ENCODE peak calls at places on chromosomes 2 and 18, in four cellular contexts. D is activated CD4-positive, alpha-beta T cell treated with anti-CD3 and anti-CD28 coated beads, Interleukin-2, amount 50 U/mL, for 48 hours; Q is NCI-H2029; M is stimulated activated CD8-positive, alpha-beta memory T cell treated with anti-CD3 and anti-CD28 coated beads, Interleukin-15, amount 100 ng/mL, for 24 hours. K is an unnamed sample.

GRCh38 chr2:15667579-15668556 is 76.2 kb downstream of the DDX1 start:
- DNase-seq in D (no peak), Q (no peak), M (no peak), K (no peak)

GRCh38 chr2:130327703-130328527 is 14.8 kb upstream of the IMP4 start:
- DNase-seq in D (no peak), Q (no peak), M (no peak), K (peak)

GRCh38 chr2:128310094-128310716 is 8.5 kb downstream of the HS6ST1 start:
- DNase-seq in D (no peak), Q (no peak), M (no peak), K (no peak)

GRCh38 chr18:32378705-32379104 is 92.0 kb downstream of the GAREM1 start:
- DNase-seq in D (no peak), Q (peak), M (no peak), K (no peak)

GRCh38 chr2:217478831-217479435 is 523.9 kb downstream of the TNS1 start:
- DNase-seq in D (no peak), Q (no peak), M (no peak), K (no peak)

GRCh38 chr2:8750221-8750620 is 68.4 kb downstream of the ID2 start:
- DNase-seq in D (no peak), Q (no peak), M (no peak), K (no peak)

GRCh38 chr2:8857709-8858108 is 20.3 kb upstream of the KIDINS220 start:
- DNase-seq in D (no peak), Q (no peak), M (no peak), K (no peak)

GRCh38 chr18:28153485-28154065 is 23.4 kb downstream of the CDH2 start:
- DNase-seq in D (no peak), Q (no peak), M (no peak), K (no peak)

GRCh38 chr2:30301551-30301950 is 70.2 kb downstream of the LBH start:
- DNase-seq in D (no peak), Q (no peak), M (no peak), K (peak)

GRCh38 chr18:79805926-79806487 is 8.3 kb downstream of the KCNG2 start:
- DNase-seq in D (no peak), Q (no peak), M (no peak), K (no peak)

GRCh38 chr2:148745151-148745851 is 100.8 kb downstream of the EPC2 start:
- DNase-seq in D (no peak), Q (no peak), M (no peak), K (peak)

GRCh38 chr2:127569274-127570065 is 34.0 kb downstream of the MYO7B start:
- DNase-seq in D (no peak), Q (no peak), M (no peak), K (no peak)

GRCh38 chr18:2981212-2981728 is 31.7 kb downstream of the LPIN2 start:
- DNase-seq in D (no peak), Q (no peak), M (no peak), K (no peak)

GRCh38 chr18:2263303-2263702 is 308.0 kb downstream of the METTL4 start:
- DNase-seq in D (no peak), Q (no peak), M (no peak), K (no peak)

GRCh38 chr2:218020966-218021535 is 18.3 kb upstream of the TNS1 start:
- DNase-seq in D (no peak), Q (no peak), M (no peak), K (no peak)

GRCh38 chr2:241003830-241004564 is 5.6 kb downstream of the SNED1 start:
- DNase-seq in D (no peak), Q (no peak), M (no peak), K (no peak)

GRCh38 chr2:41894563-41895333 is 153.1 kb upstream of the PKDCC start:
- DNase-seq in D (no peak), Q (no peak), M (no peak), K (no peak)

GRCh38 chr18:21315741-21316187 is 73.7 kb downstream of the GREB1L start:
- DNase-seq in D (no peak), Q (no peak), M (no peak), K (peak)

GRCh38 chr2:65369574-65369973 is 62.8 kb downstream of the SPRED2 start:
- DNase-seq in D (no peak), Q (no peak), M (no peak), K (no peak)

GRCh38 chr2:198098918-198099317 is 294.5 kb downstream of the PLCL1 start:
- DNase-seq in D (no peak), Q (no peak), M (no peak), K (peak)

GRCh38 chr2:143965493-143966164 is 554.3 kb downstream of the ZEB2 start:
- DNase-seq in D (no peak), Q (no peak), M (no peak), K (no peak)

GRCh38 chr2:55901322-55901721 is 22.3 kb downstream of the EFEMP1 start:
- DNase-seq in D (no peak), Q (no peak), M (no peak), K (no peak)

K was measured in neural progenitor cell.